ENCODE peak calls at places on chromosomes 5 and 9, in four cellular contexts. One of them, this sample, is unnamed.
A peak's percentile ranks its signal among the peaks of the same experiment; 100 is the strongest.

GRCh38 chr5:93746406-93747056 is 5.1 kb upstream of the POU5F2 start:
- DNase-seq in A172: peak; percentile 45
- DNase-seq in NCI-H774: no peak
- DNase-seq in amniotic epithelial cell: peak; percentile 58
- DNase-seq in this sample: peak; percentile 42

GRCh38 chr5:170701321-170701720 is 82.2 kb upstream of the GABRP start:
- DNase-seq in NCI-H774: no peak
- DNase-seq in amniotic epithelial cell: no peak
- DNase-seq in A172: no peak
- DNase-seq in this sample: no peak

GRCh38 chr9:137643921-137644320 is 25.1 kb downstream of the EHMT1 start:
- DNase-seq in NCI-H774: no peak
- DNase-seq in A172: no peak
- DNase-seq in amniotic epithelial cell: no peak
- DNase-seq in this sample: no peak

GRCh38 chr5:56561-57290 is 35.2 kb upstream of the PLEKHG4B start:
- DNase-seq in amniotic epithelial cell: peak; percentile 44
- DNase-seq in A172: peak; percentile 50
- DNase-seq in NCI-H774: no peak
- DNase-seq in this sample: peak; percentile 22

GRCh38 chr5:178284996-178285395 is 52.4 kb upstream of the PHYKPL start:
- DNase-seq in amniotic epithelial cell: no peak
- DNase-seq in NCI-H774: no peak
- DNase-seq in A172: no peak
- DNase-seq in this sample: no peak

GRCh38 chr5:171891595-171891994 is 106.0 kb downstream of the SMIM23 start:
- DNase-seq in amniotic epithelial cell: no peak
- DNase-seq in A172: no peak
- DNase-seq in NCI-H774: no peak
- DNase-seq in this sample: no peak

GRCh38 chr9:35112257-35113020 is 3.2 kb downstream of the ATOSB start:
- DNase-seq in NCI-H774: no peak
- DNase-seq in A172: peak; percentile 72
- DNase-seq in amniotic epithelial cell: peak; percentile 70
- DNase-seq in this sample: peak; percentile 26

GRCh38 chr5:150562832-150563231 is 54.9 kb downstream of the NDST1 start:
- DNase-seq in A172: peak; percentile 64
- DNase-seq in amniotic epithelial cell: peak; percentile 69
- DNase-seq in NCI-H774: peak; percentile 0
- DNase-seq in this sample: peak; percentile 28

GRCh38 chr9:94990897-94991561 is 264.5 kb downstream of the AOPEP start:
- DNase-seq in A172: no peak
- DNase-seq in NCI-H774: no peak
- DNase-seq in amniotic epithelial cell: no peak
- DNase-seq in this sample: no peak

GRCh38 chr9:38107811-38108304 is 38.8 kb upstream of the SHB start:
- DNase-seq in amniotic epithelial cell: no peak
- DNase-seq in A172: no peak
- DNase-seq in NCI-H774: no peak
- DNase-seq in this sample: no peak

GRCh38 chr5:124948754-124949275 is 202.4 kb upstream of the ZNF608 start:
- DNase-seq in A172: no peak
- DNase-seq in amniotic epithelial cell: no peak
- DNase-seq in NCI-H774: no peak
- DNase-seq in this sample: no peak

GRCh38 chr9:124790301-124790700 is 13.4 kb downstream of the OLFML2A start:
- DNase-seq in amniotic epithelial cell: no peak
- DNase-seq in NCI-H774: no peak
- DNase-seq in A172: no peak
- DNase-seq in this sample: no peak

GRCh38 chr5:16957305-16958165 is 21.4 kb upstream of the MYO10 start:
- DNase-seq in A172: peak; percentile 89
- DNase-seq in amniotic epithelial cell: peak; percentile 89
- DNase-seq in NCI-H774: no peak
- DNase-seq in this sample: peak; percentile 94

GRCh38 chr5:493251-493701 is 31.0 kb downstream of the SLC9A3 start:
- DNase-seq in A172: no peak
- DNase-seq in amniotic epithelial cell: no peak
- DNase-seq in NCI-H774: no peak
- DNase-seq in this sample: no peak

GRCh38 chr5:53430618-53431252 is 49.7 kb upstream of the FST start:
- DNase-seq in NCI-H774: no peak
- DNase-seq in A172: peak; percentile 77
- DNase-seq in amniotic epithelial cell: peak; percentile 59
- DNase-seq in this sample: peak; percentile 17

GRCh38 chr5:82159014-82159413 is 119.1 kb downstream of the RPS23 start:
- DNase-seq in amniotic epithelial cell: peak; percentile 93
- DNase-seq in NCI-H774: no peak
- DNase-seq in A172: peak; percentile 82
- DNase-seq in this sample: peak; percentile 83

GRCh38 chr9:74773886-74774479 is 113.7 kb downstream of the TRPM6 start:
- DNase-seq in NCI-H774: peak; percentile 23
- DNase-seq in A172: peak; percentile 75
- DNase-seq in amniotic epithelial cell: peak; percentile 60
- DNase-seq in this sample: peak; percentile 8

GRCh38 chr5:169291877-169292276 is 9.1 kb downstream of the SLIT3 start:
- DNase-seq in amniotic epithelial cell: no peak
- DNase-seq in NCI-H774: no peak
- DNase-seq in A172: no peak
- DNase-seq in this sample: no peak

This sample was measured in NCI-H226.